ENCODE peak calls at places on chromosome X, in six cellular contexts. One of them, this sample, is unnamed.

GRCh38 chrX:17679261-17679660 is 58.0 kb upstream of the SCML1 start:
- DNase-seq in fibroblast of lung: no peak
- DNase-seq in Peyer's patch: no peak
- DNase-seq in spleen: no peak
- DNase-seq in CD8-positive, alpha-beta memory T cell: no peak
- DNase-seq in A673: no peak
- DNase-seq in this sample: no peak

GRCh38 chrX:38206542-38206941 is 14.1 kb downstream of the SRPX start:
- DNase-seq in Peyer's patch: no peak
- DNase-seq in spleen: no peak
- DNase-seq in CD8-positive, alpha-beta memory T cell: no peak
- DNase-seq in A673: no peak
- DNase-seq in fibroblast of lung: no peak
- DNase-seq in this sample: no peak

GRCh38 chrX:106899276-106899675 is 3.9 kb downstream of the RIPPLY1 start:
- DNase-seq in Peyer's patch: no peak
- DNase-seq in A673: no peak
- DNase-seq in CD8-positive, alpha-beta memory T cell: no peak
- DNase-seq in spleen: no peak
- DNase-seq in fibroblast of lung: peak
- DNase-seq in this sample: no peak

GRCh38 chrX:135327299-135327698 is 18.0 kb downstream of the ETDC start:
- DNase-seq in spleen: no peak
- DNase-seq in Peyer's patch: no peak
- DNase-seq in CD8-positive, alpha-beta memory T cell: no peak
- DNase-seq in fibroblast of lung: peak
- DNase-seq in A673: no peak
- DNase-seq in this sample: no peak

GRCh38 chrX:110267874-110268273 is 50.0 kb downstream of the AMMECR1 start:
- DNase-seq in spleen: no peak
- DNase-seq in fibroblast of lung: no peak
- DNase-seq in Peyer's patch: no peak
- DNase-seq in CD8-positive, alpha-beta memory T cell: no peak
- DNase-seq in A673: peak
- DNase-seq in this sample: no peak

GRCh38 chrX:40625294-40625693 is 2.1 kb downstream of the MPC1L start:
- DNase-seq in Peyer's patch: no peak
- DNase-seq in CD8-positive, alpha-beta memory T cell: no peak
- DNase-seq in fibroblast of lung: no peak
- DNase-seq in A673: no peak
- DNase-seq in spleen: no peak
- DNase-seq in this sample: no peak

GRCh38 chrX:107324493-107325310 is 118.3 kb downstream of the DNAAF6 start:
- DNase-seq in fibroblast of lung: peak
- DNase-seq in Peyer's patch: no peak
- DNase-seq in CD8-positive, alpha-beta memory T cell: no peak
- DNase-seq in A673: peak
- DNase-seq in spleen: peak
- DNase-seq in this sample: no peak

GRCh38 chrX:39886282-39886681 is 211.5 kb downstream of the BCOR start:
- DNase-seq in Peyer's patch: no peak
- DNase-seq in fibroblast of lung: no peak
- DNase-seq in A673: no peak
- DNase-seq in CD8-positive, alpha-beta memory T cell: no peak
- DNase-seq in spleen: no peak
- DNase-seq in this sample: no peak

GRCh38 chrX:131675596-131676194 is 131.8 kb downstream of the OR13H1 start:
- DNase-seq in Peyer's patch: no peak
- DNase-seq in CD8-positive, alpha-beta memory T cell: no peak
- DNase-seq in spleen: no peak
- DNase-seq in A673: peak
- DNase-seq in fibroblast of lung: peak
- DNase-seq in this sample: no peak

GRCh38 chrX:68872171-68872570 is 43.4 kb downstream of the EFNB1 start:
- DNase-seq in spleen: no peak
- DNase-seq in Peyer's patch: no peak
- DNase-seq in fibroblast of lung: no peak
- DNase-seq in A673: no peak
- DNase-seq in CD8-positive, alpha-beta memory T cell: no peak
- DNase-seq in this sample: no peak

GRCh38 chrX:34521563-34521962 is 135.5 kb downstream of the TMEM47 start:
- DNase-seq in spleen: no peak
- DNase-seq in Peyer's patch: no peak
- DNase-seq in CD8-positive, alpha-beta memory T cell: no peak
- DNase-seq in A673: peak
- DNase-seq in fibroblast of lung: no peak
- DNase-seq in this sample: no peak

GRCh38 chrX:13815664-13816063 is 1.2 kb downstream of the GPM6B start:
- DNase-seq in fibroblast of lung: no peak
- DNase-seq in Peyer's patch: no peak
- DNase-seq in A673: no peak
- DNase-seq in spleen: no peak
- DNase-seq in CD8-positive, alpha-beta memory T cell: no peak
- DNase-seq in this sample: no peak

GRCh38 chrX:13821740-13822139 is 4.8 kb upstream of the GPM6B start:
- DNase-seq in A673: peak
- DNase-seq in CD8-positive, alpha-beta memory T cell: no peak
- DNase-seq in Peyer's patch: no peak
- DNase-seq in spleen: no peak
- DNase-seq in fibroblast of lung: no peak
- DNase-seq in this sample: no peak

GRCh38 chrX:13816899-13817298 is at the start of gene GPM6B:
- DNase-seq in Peyer's patch: no peak
- DNase-seq in spleen: no peak
- DNase-seq in fibroblast of lung: no peak
- DNase-seq in CD8-positive, alpha-beta memory T cell: no peak
- DNase-seq in A673: no peak
- DNase-seq in this sample: no peak
- H3K4me3 ChIP-seq in Peyer's patch: no peak
- H3K4me3 ChIP-seq in spleen: no peak
- H3K4me3 ChIP-seq in fibroblast of lung: peak
- H3K4me3 ChIP-seq in CD8-positive, alpha-beta memory T cell: no peak
- H3K4me3 ChIP-seq in A673: no peak
- H3K4me3 ChIP-seq in this sample: no peak

GRCh38 chrX:154093965-154094364 is 3.6 kb downstream of the MECP2 start:
- DNase-seq in fibroblast of lung: no peak
- DNase-seq in CD8-positive, alpha-beta memory T cell: no peak
- DNase-seq in spleen: no peak
- DNase-seq in Peyer's patch: no peak
- DNase-seq in A673: no peak
- DNase-seq in this sample: no peak
- H3K4me3 ChIP-seq in fibroblast of lung: no peak
- H3K4me3 ChIP-seq in CD8-positive, alpha-beta memory T cell: peak
- H3K4me3 ChIP-seq in spleen: no peak
- H3K4me3 ChIP-seq in Peyer's patch: no peak
- H3K4me3 ChIP-seq in A673: no peak
- H3K4me3 ChIP-seq in this sample: peak

GRCh38 chrX:53093177-53093655 is 726 bp upstream of the KANTR start:
- DNase-seq in fibroblast of lung: peak
- DNase-seq in CD8-positive, alpha-beta memory T cell: peak
- DNase-seq in A673: peak
- DNase-seq in spleen: peak
- DNase-seq in Peyer's patch: peak
- DNase-seq in this sample: peak
- H3K4me3 ChIP-seq in fibroblast of lung: peak
- H3K4me3 ChIP-seq in CD8-positive, alpha-beta memory T cell: peak
- H3K4me3 ChIP-seq in A673: peak
- H3K4me3 ChIP-seq in spleen: peak
- H3K4me3 ChIP-seq in Peyer's patch: peak
- H3K4me3 ChIP-seq in this sample: peak

DNA sequence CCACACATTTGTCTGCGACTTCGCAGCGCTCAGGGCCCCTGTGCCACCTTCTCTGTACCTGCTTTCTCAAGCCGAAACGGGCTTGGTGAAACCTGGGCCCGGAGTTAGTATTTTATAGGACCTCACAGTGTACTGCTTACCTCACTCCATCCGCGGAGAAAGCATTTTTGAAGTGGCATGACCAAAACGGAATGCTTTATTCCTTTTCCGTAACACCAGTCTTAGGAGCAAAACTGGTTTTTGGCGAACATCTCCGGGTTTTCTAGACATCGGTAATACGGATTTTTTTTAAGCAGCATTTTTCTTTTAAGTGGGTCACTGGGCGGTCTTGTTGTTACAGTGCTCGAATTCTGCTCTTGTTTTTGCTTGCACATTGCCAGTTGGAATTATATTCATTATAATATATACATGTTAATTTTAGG is 3.6 kb downstream of the ZIC3 start:
- DNase-seq in Peyer's patch: no peak
- DNase-seq in spleen: no peak
- DNase-seq in fibroblast of lung: no peak
- DNase-seq in CD8-positive, alpha-beta memory T cell: no peak
- DNase-seq in A673: no peak
- DNase-seq in this sample: no peak
- H3K4me3 ChIP-seq in Peyer's patch: no peak
- H3K4me3 ChIP-seq in spleen: no peak
- H3K4me3 ChIP-seq in fibroblast of lung: no peak
- H3K4me3 ChIP-seq in CD8-positive, alpha-beta memory T cell: no peak
- H3K4me3 ChIP-seq in A673: peak
- H3K4me3 ChIP-seq in this sample: no peak

DNA sequence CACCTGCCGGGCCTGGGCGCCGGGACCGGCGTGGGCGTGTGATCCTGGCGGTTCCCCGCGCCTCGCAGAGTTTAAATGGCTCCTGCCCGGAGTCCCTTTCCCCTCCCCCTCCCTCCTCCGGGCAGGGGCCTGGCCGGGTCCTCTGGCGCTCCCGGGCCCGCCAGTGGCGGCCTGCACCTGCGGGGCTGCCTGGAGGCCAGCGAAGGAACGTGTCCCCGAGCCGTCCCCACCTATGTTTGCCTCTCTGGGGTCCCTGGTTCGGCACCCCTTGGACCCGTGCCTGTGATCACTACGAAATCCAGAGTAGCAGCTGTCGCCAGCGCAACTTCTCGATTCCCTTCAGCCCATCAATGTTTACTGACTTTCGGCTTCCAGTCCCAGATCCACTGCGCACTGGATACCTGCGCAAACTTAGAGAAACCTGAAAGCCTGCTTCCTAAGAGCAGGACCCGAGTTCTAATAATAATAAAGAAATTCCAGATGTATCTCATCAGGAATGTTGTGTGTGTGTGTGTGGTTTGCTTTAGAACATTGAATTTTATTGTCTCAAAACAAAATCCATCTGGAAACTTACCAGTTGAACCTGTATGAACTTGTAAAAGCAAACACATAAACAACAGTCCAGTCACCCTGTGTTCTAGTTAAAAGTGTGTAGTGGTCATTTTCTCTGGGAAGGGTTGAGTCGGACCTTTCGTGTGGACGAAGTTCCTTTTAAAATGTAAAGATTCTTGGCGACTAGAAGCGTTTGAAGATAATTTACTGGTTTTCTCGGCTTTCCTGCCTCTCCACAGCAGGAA is 808 bp downstream of the SHROOM2 start:
- DNase-seq in Peyer's patch: peak
- DNase-seq in spleen: peak
- DNase-seq in CD8-positive, alpha-beta memory T cell: no peak
- DNase-seq in fibroblast of lung: no peak
- DNase-seq in A673: no peak
- DNase-seq in this sample: no peak
- H3K4me3 ChIP-seq in Peyer's patch: peak
- H3K4me3 ChIP-seq in spleen: peak
- H3K4me3 ChIP-seq in CD8-positive, alpha-beta memory T cell: no peak
- H3K4me3 ChIP-seq in fibroblast of lung: peak
- H3K4me3 ChIP-seq in A673: peak
- H3K4me3 ChIP-seq in this sample: no peak

DNA sequence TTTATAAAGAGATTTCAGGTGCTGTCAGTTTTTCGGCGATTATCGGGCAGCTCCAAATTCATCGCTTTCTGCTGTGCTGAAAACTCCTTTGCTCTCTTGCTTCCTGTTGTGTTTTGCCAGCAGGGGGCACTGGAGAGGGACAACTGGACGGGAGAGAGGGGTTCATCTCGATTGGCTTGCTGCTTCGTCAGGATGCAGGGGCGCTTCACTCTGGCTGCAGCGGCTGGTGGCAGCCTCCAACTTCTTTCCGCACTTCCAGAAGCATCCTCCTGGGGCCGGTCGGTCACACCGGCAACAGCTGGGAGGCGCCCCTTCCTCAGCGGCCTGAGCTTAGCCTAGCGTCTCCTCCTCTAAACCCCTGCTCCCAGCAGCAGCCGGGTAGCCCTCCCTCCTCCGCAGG is 29.5 kb downstream of the MSL3 start:
- DNase-seq in Peyer's patch: peak
- DNase-seq in A673: peak
- DNase-seq in spleen: peak
- DNase-seq in fibroblast of lung: peak
- DNase-seq in CD8-positive, alpha-beta memory T cell: peak
- DNase-seq in this sample: peak
- H3K4me3 ChIP-seq in Peyer's patch: peak
- H3K4me3 ChIP-seq in A673: no peak
- H3K4me3 ChIP-seq in spleen: no peak
- H3K4me3 ChIP-seq in fibroblast of lung: peak
- H3K4me3 ChIP-seq in CD8-positive, alpha-beta memory T cell: peak
- H3K4me3 ChIP-seq in this sample: no peak

GRCh38 chrX:19686876-19687275 is 171.6 kb upstream of the MAP3K15 start:
- DNase-seq in A673: no peak
- DNase-seq in CD8-positive, alpha-beta memory T cell: no peak
- DNase-seq in spleen: no peak
- DNase-seq in fibroblast of lung: no peak
- DNase-seq in Peyer's patch: no peak
- DNase-seq in this sample: no peak
- H3K4me3 ChIP-seq in A673: no peak
- H3K4me3 ChIP-seq in CD8-positive, alpha-beta memory T cell: no peak
- H3K4me3 ChIP-seq in spleen: no peak
- H3K4me3 ChIP-seq in fibroblast of lung: no peak
- H3K4me3 ChIP-seq in Peyer's patch: no peak
- H3K4me3 ChIP-seq in this sample: no peak

GRCh38 chrX:32443841-32444240 is 767.5 kb downstream of the DMD start:
- DNase-seq in Peyer's patch: no peak
- DNase-seq in CD8-positive, alpha-beta memory T cell: no peak
- DNase-seq in A673: no peak
- DNase-seq in spleen: no peak
- DNase-seq in fibroblast of lung: no peak
- DNase-seq in this sample: no peak
- H3K4me3 ChIP-seq in Peyer's patch: no peak
- H3K4me3 ChIP-seq in CD8-positive, alpha-beta memory T cell: no peak
- H3K4me3 ChIP-seq in A673: no peak
- H3K4me3 ChIP-seq in spleen: no peak
- H3K4me3 ChIP-seq in fibroblast of lung: no peak
- H3K4me3 ChIP-seq in this sample: no peak

GRCh38 chrX:23333842-23334535 is 660 bp upstream of the PTCHD1 start:
- DNase-seq in CD8-positive, alpha-beta memory T cell: no peak
- DNase-seq in fibroblast of lung: no peak
- DNase-seq in Peyer's patch: no peak
- DNase-seq in A673: peak
- DNase-seq in spleen: no peak
- DNase-seq in this sample: no peak
- H3K4me3 ChIP-seq in CD8-positive, alpha-beta memory T cell: no peak
- H3K4me3 ChIP-seq in fibroblast of lung: peak
- H3K4me3 ChIP-seq in Peyer's patch: peak
- H3K4me3 ChIP-seq in A673: peak
- H3K4me3 ChIP-seq in spleen: no peak
- H3K4me3 ChIP-seq in this sample: no peak

GRCh38 chrX:120468071-120468470 is 1.0 kb downstream of the LAMP2 start:
- DNase-seq in CD8-positive, alpha-beta memory T cell: no peak
- DNase-seq in spleen: no peak
- DNase-seq in A673: no peak
- DNase-seq in fibroblast of lung: no peak
- DNase-seq in Peyer's patch: no peak
- DNase-seq in this sample: no peak
- H3K4me3 ChIP-seq in CD8-positive, alpha-beta memory T cell: peak
- H3K4me3 ChIP-seq in spleen: peak
- H3K4me3 ChIP-seq in A673: peak
- H3K4me3 ChIP-seq in fibroblast of lung: peak
- H3K4me3 ChIP-seq in Peyer's patch: peak
- H3K4me3 ChIP-seq in this sample: peak

This sample was measured in effector memory CD4-positive, alpha-beta T cell.